ENCODE peak calls at places on chromosomes 11 and 22, in five cellular contexts. C, K, J, V and B are unnamed samples.

GRCh38 chr11:39220501-39221230 is 2238.8 kb downstream of the LRRC4C start:
- DNase-seq in K (no peak), V (no peak), C (no peak), J (no peak), B (no peak)

GRCh38 chr11:691710-692590 is 3.1 kb downstream of the DEAF1 start:
- DNase-seq in J (no peak), C (no peak), K (no peak), V (no peak), B (no peak)

GRCh38 chr11:131544591-131544990 is 174.2 kb downstream of the NTM start:
- DNase-seq in K (no peak), V (no peak), C (no peak), J (no peak), B (no peak)

GRCh38 chr11:58446294-58446693 is 4.3 kb upstream of the OR5B12 start:
- DNase-seq in V (no peak), K (no peak), J (no peak), C (no peak), B (no peak)

GRCh38 chr11:60887531-60887930 is 18.9 kb downstream of the PRPF19 start:
- DNase-seq in V (no peak), J (no peak), K (no peak), C (no peak), B (no peak)

GRCh38 chr11:72069787-72070251 is 10.5 kb downstream of the NUMA1 start:
- DNase-seq in V (no peak), J (peak), K (peak), C (no peak), B (peak)

GRCh38 chr11:85953491-85954143 is 98.4 kb downstream of the CCDC83 start:
- DNase-seq in K (no peak), V (no peak), C (no peak), J (no peak), B (no peak)

GRCh38 chr11:112554586-112554985 is 293.9 kb upstream of the PLET1 start:
- DNase-seq in J (no peak), K (no peak), C (no peak), V (no peak), B (no peak)

GRCh38 chr11:122786896-122787295 is 51.4 kb upstream of the CRTAM start:
- DNase-seq in J (no peak), C (no peak), V (no peak), K (no peak), B (no peak)

GRCh38 chr11:122791836-122792235 is 46.5 kb upstream of the CRTAM start:
- DNase-seq in J (no peak), V (no peak), C (no peak), K (no peak), B (no peak)

GRCh38 chr11:122791411-122791810 is 46.9 kb upstream of the CRTAM start:
- DNase-seq in K (no peak), C (no peak), J (no peak), V (no peak), B (no peak)

GRCh38 chr11:122789916-122790315 is 48.4 kb upstream of the CRTAM start:
- DNase-seq in C (no peak), V (no peak), J (no peak), K (no peak), B (no peak)

DNA sequence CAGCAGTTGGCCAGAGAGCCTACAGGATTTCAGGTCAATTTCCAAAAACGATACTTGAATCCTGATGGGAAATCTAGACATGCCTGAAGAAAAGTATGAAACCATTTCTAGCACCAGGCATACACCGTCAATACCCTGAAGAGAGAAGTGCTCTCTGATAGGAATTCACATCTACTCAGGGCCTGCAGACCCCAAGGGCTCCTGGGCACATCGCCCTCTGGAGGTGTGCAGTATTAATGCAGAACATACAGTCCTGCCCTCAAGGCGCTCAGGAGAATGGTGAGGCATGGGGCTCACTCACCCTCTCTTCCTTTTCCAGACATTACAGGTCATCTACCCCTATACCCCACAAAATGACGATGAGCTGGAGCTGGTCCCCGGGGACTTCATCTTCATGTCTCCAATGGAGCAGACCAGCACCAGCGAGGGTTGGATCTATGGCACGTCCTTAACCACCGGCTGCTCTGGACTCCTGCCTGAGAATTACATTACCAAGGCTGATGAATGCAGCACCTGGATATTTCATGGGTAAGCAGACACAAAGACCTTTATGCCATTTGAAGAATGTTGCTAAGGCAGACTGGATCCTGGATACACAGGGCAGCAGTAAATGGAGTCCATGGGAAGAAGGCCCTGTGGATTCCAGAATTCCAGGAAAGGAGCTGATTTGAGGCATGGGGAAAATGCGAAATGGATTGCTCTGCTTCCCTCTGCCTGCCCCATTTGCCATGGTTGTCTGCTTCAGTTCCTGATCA is 49.3 kb upstream of the CRTAM start:
- DNase-seq in J (no peak), V (no peak), K (no peak), C (no peak), B (no peak)
- TF ChIP-seq CTCF in J (no peak), V (no peak), K (no peak), C (peak), B (no peak)

DNA sequence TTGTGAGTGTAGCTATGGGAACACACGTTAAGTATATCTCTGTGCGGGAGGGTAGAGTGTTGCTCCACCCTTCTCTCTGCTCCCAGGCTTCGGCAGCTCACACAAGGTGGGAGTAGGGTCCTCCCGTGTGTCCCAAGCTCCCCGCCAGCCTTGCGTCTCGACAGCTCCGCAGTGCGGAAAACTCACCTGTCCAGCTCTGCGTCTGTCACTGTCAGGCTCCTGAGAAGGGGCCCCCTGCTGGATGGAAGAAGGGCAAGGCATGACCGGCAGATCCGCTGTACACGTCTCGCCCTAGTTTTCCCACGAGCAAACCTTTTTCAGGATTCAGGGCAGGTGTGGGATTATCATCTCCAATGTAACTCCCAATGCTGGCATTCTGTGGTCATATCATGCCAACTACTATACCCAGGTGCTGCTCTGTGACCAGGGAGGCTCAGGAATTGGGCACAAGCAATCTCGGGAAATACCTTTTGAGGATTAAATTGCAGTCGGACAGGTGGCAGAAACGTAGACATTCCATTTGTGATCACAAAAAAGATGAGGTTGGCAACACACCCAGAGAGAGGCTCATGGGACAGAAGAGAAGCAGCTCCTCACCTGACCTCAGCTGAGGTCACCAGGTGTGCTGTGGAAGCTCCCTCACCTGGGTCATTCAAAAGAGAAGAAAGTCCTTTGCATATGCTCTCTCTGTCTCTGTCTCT is 314.0 kb upstream of the B3GAT1 start:
- DNase-seq in C (no peak), V (no peak), J (no peak), K (no peak), B (no peak)
- TF ChIP-seq CTCF in C (peak), V (no peak), J (no peak), K (no peak), B (no peak)

DNA sequence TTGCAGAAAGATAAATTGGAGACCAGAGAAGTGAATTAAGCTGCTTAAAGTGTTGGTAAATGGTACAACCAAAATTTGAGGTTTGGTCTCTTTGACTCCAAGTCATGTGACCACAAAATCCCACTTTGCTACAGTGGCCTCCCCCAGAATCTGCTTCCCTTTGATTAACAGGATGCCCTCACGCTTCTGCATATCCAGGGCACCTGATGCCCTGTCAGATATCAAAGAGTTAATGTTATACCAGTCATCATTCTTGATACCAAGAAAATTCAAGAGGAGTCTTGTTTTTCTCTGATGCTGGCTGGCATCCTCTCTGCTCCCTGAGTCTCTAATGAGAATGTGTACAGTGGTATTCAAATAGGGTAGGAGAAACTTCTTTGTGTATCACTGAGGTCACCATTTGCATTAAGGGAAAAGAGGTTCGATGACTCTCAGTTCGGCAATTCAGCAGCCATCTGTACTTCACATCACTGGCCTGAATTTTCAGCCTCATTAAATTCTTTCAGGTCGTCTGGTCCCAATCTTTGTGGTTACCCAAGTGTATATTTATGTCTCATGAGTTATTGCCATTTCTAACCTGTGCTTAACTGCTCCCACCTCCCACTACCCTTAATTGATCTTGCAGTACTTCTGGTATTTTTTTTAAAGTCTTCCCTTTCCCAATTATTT is 73.9 kb downstream of the BDNF start:
- DNase-seq in K (no peak), J (no peak), C (no peak), V (no peak), B (no peak)
- TF ChIP-seq CTCF in K (no peak), J (no peak), C (no peak), V (no peak), B (no peak)

DNA sequence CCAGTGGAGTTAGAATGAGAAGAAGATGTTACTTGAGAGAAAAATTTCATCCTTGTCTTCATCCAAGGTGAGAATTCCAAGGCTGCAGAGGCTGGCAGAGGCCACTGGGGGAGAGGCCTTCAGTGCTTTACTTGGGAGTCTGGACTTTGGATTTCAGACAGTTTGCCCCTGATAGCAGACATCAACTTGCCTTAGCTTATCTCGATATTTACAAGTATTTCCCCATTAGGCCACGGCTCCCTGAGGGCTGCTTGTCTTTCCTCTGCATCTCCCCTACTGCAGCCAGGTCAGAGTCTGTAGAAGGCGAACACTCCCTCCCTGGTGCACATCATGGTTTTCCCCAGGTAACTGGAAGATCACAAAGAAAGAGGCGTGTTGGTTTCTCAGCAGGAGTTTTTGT is 29.9 kb upstream of the BSX start:
- DNase-seq in C (no peak), V (no peak), J (no peak), K (no peak), B (no peak)
- TF ChIP-seq CTCF in C (no peak), V (no peak), J (no peak), K (no peak), B (no peak)

GRCh38 chr11:114026355-114026754 is 33.2 kb upstream of the ZBTB16 start:
- DNase-seq in C (no peak), V (no peak), J (no peak), K (no peak), B (no peak)

GRCh38 chr11:114027396-114027795 is 32.1 kb upstream of the ZBTB16 start:
- DNase-seq in V (no peak), J (no peak), K (no peak), C (no peak), B (no peak)

GRCh38 chr11:114025329-114025907 is 34.1 kb upstream of the ZBTB16 start:
- DNase-seq in J (no peak), K (no peak), V (no peak), C (no peak), B (no peak)

GRCh38 chr11:114031599-114032320 is 27.8 kb upstream of the ZBTB16 start:
- DNase-seq in C (no peak), K (no peak), J (no peak), V (no peak), B (no peak)

DNA sequence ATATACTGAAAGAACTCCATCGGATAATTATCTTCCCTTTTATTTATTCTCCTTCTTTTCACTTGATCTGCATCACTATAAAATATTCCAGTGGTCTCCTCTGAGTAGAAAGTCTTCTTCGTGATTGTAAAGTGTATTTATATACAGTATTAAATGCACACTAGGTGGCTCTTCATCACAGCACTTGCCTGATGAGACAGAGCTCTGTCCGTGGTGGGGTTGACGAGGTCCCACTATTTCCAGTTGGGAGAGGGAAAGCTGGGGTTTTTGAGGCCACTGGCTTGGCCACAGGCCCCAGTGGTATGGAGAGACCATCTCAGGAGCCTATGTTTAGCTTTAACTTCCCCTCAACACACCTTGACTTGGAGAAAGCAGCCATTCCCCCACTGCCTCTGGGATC is 31.6 kb upstream of the ZBTB16 start:
- DNase-seq in K (no peak), J (no peak), C (no peak), V (no peak), B (no peak)
- TF ChIP-seq CTCF in K (peak), J (no peak), C (no peak), V (no peak), B (no peak)

GRCh38 chr22:35043251-35043931 is 22.6 kb upstream of the ISX start:
- DNase-seq in V (no peak), C (no peak), K (no peak), J (peak), B (no peak)
- TF ChIP-seq CTCF in V (no peak), C (no peak), K (no peak), J (peak), B (no peak)

GRCh38 chr22:26672590-26673468 is 15.4 kb downstream of the MIAT start:
- DNase-seq in C (peak), J (peak), K (peak), V (peak), B (peak)
- TF ChIP-seq CTCF in C (peak), J (peak), K (peak), V (no peak), B (no peak)

GRCh38 chr11:41789376-41789775 is 329.9 kb upstream of the LRRC4C start:
- DNase-seq in K (no peak), J (no peak), C (no peak), V (no peak), B (no peak)

GRCh38 chr11:41799747-41800146 is 340.3 kb upstream of the LRRC4C start:
- DNase-seq in V (no peak), K (no peak), C (no peak), J (no peak), B (no peak)

GRCh38 chr11:41795004-41795403 is 335.6 kb upstream of the LRRC4C start:
- DNase-seq in K (no peak), C (no peak), V (no peak), J (no peak), B (no peak)
- TF ChIP-seq CTCF in K (no peak), C (no peak), V (no peak), J (no peak), B (no peak)

DNA sequence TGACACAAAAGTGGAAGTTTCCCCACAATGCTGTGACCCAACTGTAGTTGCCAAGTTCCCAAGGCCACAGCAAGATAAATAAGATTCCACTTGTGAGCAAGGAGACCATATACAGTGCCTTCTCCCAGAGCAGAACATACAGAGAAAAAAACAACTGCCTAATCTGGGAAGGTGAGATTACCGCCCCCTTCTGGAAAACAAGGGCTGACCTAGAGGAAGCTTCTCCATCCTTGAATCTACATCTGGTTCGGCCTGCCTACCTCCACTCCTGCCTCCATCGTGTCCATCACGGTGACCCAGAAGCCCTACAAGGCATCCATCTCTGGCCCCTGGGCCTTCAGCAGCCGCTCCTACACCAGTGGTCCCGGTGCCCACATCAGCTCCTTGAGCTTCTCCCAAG is 6.1 kb upstream of the RNASEH2C start:
- DNase-seq in C (no peak), K (no peak), V (no peak), J (no peak), B (no peak)
- TF ChIP-seq CTCF in C (no peak), K (no peak), V (no peak), J (peak), B (no peak)

GRCh38 chr11:27506200-27507182 is at the start of gene LIN7C:
- DNase-seq in C (peak), V (peak), K (peak), J (peak), B (peak)
- TF ChIP-seq CTCF in C (no peak), V (no peak), K (peak), J (no peak), B (peak)